ENCODE peak calls at places on chromosomes 7 and 10, in ten cellular contexts. Q, A, I, W, X, F, Y, L, R and C are unnamed samples. For H3K27me3 and H3K4me1, the result is how much of the 10 kb centered on the place peaks cover.

GRCh38 chr10:127564644-127565043 is 15.5 kb downstream of the NPS start:
- DNase-seq in Q (no peak), A (no peak), I (no peak), W (no peak), X (no peak), F (no peak), Y (no peak), L (no peak), R (no peak), C (no peak)

GRCh38 chr10:132959296-132959961 is 17.1 kb upstream of the CFAP46 start:
- DNase-seq in Q (no peak), A (no peak), I (no peak), W (peak), X (no peak), F (peak), Y (no peak), L (no peak), R (no peak), C (no peak)

GRCh38 chr7:41755100-41755499 is 52.2 kb upstream of the INHBA start:
- DNase-seq in Q (no peak), A (no peak), I (no peak), W (no peak), X (no peak), F (no peak), Y (no peak), L (no peak), R (no peak), C (no peak)

GRCh38 chr7:8515786-8516185 is 82.4 kb downstream of the NXPH1 start:
- DNase-seq in Q (no peak), A (no peak), I (no peak), W (no peak), X (no peak), F (no peak), Y (no peak), L (no peak), R (no peak), C (no peak)

GRCh38 chr7:43071604-43072003 is 40.8 kb upstream of the HECW1 start:
- DNase-seq in Q (no peak), A (peak), I (peak), W (no peak), X (no peak), F (no peak), Y (no peak), L (no peak), R (no peak), C (no peak)

GRCh38 chr10:3748484-3748883 is 36.5 kb downstream of the KLF6 start:
- DNase-seq in Q (no peak), A (no peak), I (no peak), W (no peak), X (no peak), F (no peak), Y (no peak), L (no peak), R (no peak), C (no peak)

GRCh38 chr10:110568055-110568735 is 700 bp downstream of the SMC3 start:
- DNase-seq in Q (peak), A (peak), I (peak), W (no peak), X (peak), F (peak), Y (no peak), L (no peak), R (no peak), C (peak)

GRCh38 chr10:35467186-35467585 is 130.9 kb downstream of the CCNY start:
- DNase-seq in Q (no peak), A (no peak), I (no peak), W (no peak), X (no peak), F (no peak), Y (no peak), L (no peak), R (no peak), C (no peak)

GRCh38 chr10:85547460-85548023 is 819.1 kb downstream of the GRID1 start:
- DNase-seq in Q (no peak), A (no peak), I (no peak), W (no peak), X (no peak), F (no peak), Y (no peak), L (no peak), R (no peak), C (no peak)

GRCh38 chr7:158351051-158351450 is 236.6 kb downstream of the PTPRN2 start:
- DNase-seq in Q (no peak), A (no peak), I (no peak), W (no peak), X (no peak), F (peak), Y (no peak), L (no peak), R (no peak), C (no peak)

GRCh38 chr10:27413387-27413786 is 90.7 kb upstream of the RAB18 start:
- DNase-seq in Q (peak), A (peak), I (no peak), W (peak), X (no peak), F (no peak), Y (no peak), L (no peak), R (no peak), C (no peak)

GRCh38 chr10:77685494-77685893 is 47.9 kb upstream of the KCNMA1 start:
- DNase-seq in Q (no peak), A (no peak), I (no peak), W (no peak), X (no peak), F (no peak), Y (no peak), L (no peak), R (no peak), C (no peak)

GRCh38 chr10:24132741-24133140 is 76.2 kb upstream of the KIAA1217 start:
- DNase-seq in Q (no peak), A (no peak), I (no peak), W (no peak), X (no peak), F (no peak), Y (no peak), L (no peak), R (no peak), C (no peak)

GRCh38 chr10:130441041-130441440 is 304.9 kb downstream of the GLRX3 start:
- DNase-seq in Q (no peak), A (no peak), I (no peak), W (no peak), X (no peak), F (no peak), Y (no peak), L (no peak), R (no peak), C (no peak)

GRCh38 chr7:69643708-69644445 is 45.6 kb downstream of the AUTS2 start:
- DNase-seq in Q (no peak), A (peak), I (no peak), W (no peak), X (no peak), F (no peak), Y (no peak), L (no peak), R (no peak), C (peak)

GRCh38 chr7:20444041-20444440 is 113.3 kb downstream of the ITGB8 start:
- DNase-seq in Q (no peak), A (no peak), I (no peak), W (no peak), X (no peak), F (no peak), Y (no peak), L (no peak), R (no peak), C (no peak)

GRCh38 chr10:110207805-110208613 is 604 bp downstream of the MXI1 start:
- DNase-seq in Q (no peak), A (peak), I (peak), W (peak), X (peak), F (peak), Y (peak), L (peak), R (no peak), C (peak)

GRCh38 chr7:95933618-95934017 is 161.3 kb downstream of the DYNC1I1 start:
- DNase-seq in Q (no peak), A (no peak), I (peak), W (no peak), X (no peak), F (no peak), Y (no peak), L (no peak), R (no peak), C (no peak)

GRCh38 chr10:5594271-5595036 is 69.7 kb downstream of the CALML3 start:
- DNase-seq in Q (no peak), A (no peak), I (no peak), W (no peak), X (no peak), F (no peak), Y (no peak), L (no peak), R (no peak), C (no peak)

GRCh38 chr7:139828880-139829653 is at the start of gene TBXAS1:
- DNase-seq in Q (no peak), A (no peak), I (no peak), W (no peak), X (no peak), F (peak), Y (peak), L (no peak), R (no peak), C (no peak)

GRCh38 chr7:23397241-23397640 is 73.0 kb downstream of the IGF2BP3 start:
- DNase-seq in Q (no peak), A (no peak), I (no peak), W (no peak), X (no peak), F (no peak), Y (no peak), L (no peak), R (no peak), C (no peak)

GRCh38 chr10:123429631-123430257 is 236.4 kb upstream of the GPR26 start:
- DNase-seq in Q (no peak), A (no peak), I (no peak), W (no peak), X (no peak), F (no peak), Y (no peak), L (no peak), R (no peak), C (no peak)

GRCh38 chr10:79298403-79299244 is 48.6 kb upstream of the PPIF start:
- DNase-seq in Q (no peak), A (no peak), I (no peak), W (peak), X (no peak), F (no peak), Y (no peak), L (no peak), R (no peak), C (peak)

GRCh38 chr7:146053492-146053891 is 63.1 kb upstream of the CNTNAP2 start:
- DNase-seq in Q (no peak), A (no peak), I (no peak), W (no peak), X (no peak), F (no peak), Y (no peak), L (no peak), R (no peak), C (no peak)

GRCh38 chr7:31192996-31193395 is 140.9 kb downstream of the ADCYAP1R1 start:
- DNase-seq in Q (peak), A (peak), I (no peak), W (peak), X (no peak), F (no peak), Y (peak), L (peak), R (peak), C (peak)

GRCh38 chr7:54972733-54973294 is 46.0 kb upstream of the EGFR start:
- DNase-seq in Q (no peak), A (no peak), I (no peak), W (no peak), X (no peak), F (no peak), Y (no peak), L (no peak), R (no peak), C (no peak)

GRCh38 chr10:60362461-60362860 is 27.2 kb downstream of the ANK3 start:
- DNase-seq in Q (no peak), A (peak), I (no peak), W (no peak), X (no peak), F (no peak), Y (no peak), L (no peak), R (no peak), C (no peak)

GRCh38 chr10:60883187-60883586 is 60.8 kb downstream of the RHOBTB1 start:
- DNase-seq in Q (no peak), A (peak), I (peak), W (no peak), X (no peak), F (no peak), Y (peak), L (no peak), R (no peak), C (peak)

GRCh38 chr10:47042815-47043750 is 131.9 kb downstream of the PTPN20 start:
- DNase-seq in Q (no peak), A (peak), I (no peak), W (peak), X (no peak), F (peak), Y (no peak), L (no peak), R (peak), C (no peak)

GRCh38 chr7:3215624-3216585 is 85.1 kb upstream of the SDK1 start:
- DNase-seq in Q (no peak), A (no peak), I (no peak), W (no peak), X (no peak), F (no peak), Y (no peak), L (no peak), R (no peak), C (no peak)

GRCh38 chr10:75407296-75407715 is 5.7 kb upstream of the ZNF503 start:
- DNase-seq in Q (no peak), A (peak), I (no peak), W (no peak), X (no peak), F (no peak), Y (no peak), L (no peak), R (no peak), C (no peak)

GRCh38 chr10:75407716-75408511 is 6.3 kb upstream of the ZNF503 start:
- DNase-seq in Q (peak), A (peak), I (no peak), W (no peak), X (no peak), F (no peak), Y (peak), L (peak), R (no peak), C (no peak)

GRCh38 chr10:75408911-75409885 is 7.6 kb upstream of the ZNF503 start:
- DNase-seq in Q (peak), A (peak), I (peak), W (peak), X (no peak), F (peak), Y (peak), L (peak), R (peak), C (peak)

GRCh38 chr10:75408512-75408881 is 6.9 kb upstream of the ZNF503 start:
- DNase-seq in Q (no peak), A (no peak), I (no peak), W (no peak), X (no peak), F (no peak), Y (peak), L (peak), R (no peak), C (no peak)

DNA sequence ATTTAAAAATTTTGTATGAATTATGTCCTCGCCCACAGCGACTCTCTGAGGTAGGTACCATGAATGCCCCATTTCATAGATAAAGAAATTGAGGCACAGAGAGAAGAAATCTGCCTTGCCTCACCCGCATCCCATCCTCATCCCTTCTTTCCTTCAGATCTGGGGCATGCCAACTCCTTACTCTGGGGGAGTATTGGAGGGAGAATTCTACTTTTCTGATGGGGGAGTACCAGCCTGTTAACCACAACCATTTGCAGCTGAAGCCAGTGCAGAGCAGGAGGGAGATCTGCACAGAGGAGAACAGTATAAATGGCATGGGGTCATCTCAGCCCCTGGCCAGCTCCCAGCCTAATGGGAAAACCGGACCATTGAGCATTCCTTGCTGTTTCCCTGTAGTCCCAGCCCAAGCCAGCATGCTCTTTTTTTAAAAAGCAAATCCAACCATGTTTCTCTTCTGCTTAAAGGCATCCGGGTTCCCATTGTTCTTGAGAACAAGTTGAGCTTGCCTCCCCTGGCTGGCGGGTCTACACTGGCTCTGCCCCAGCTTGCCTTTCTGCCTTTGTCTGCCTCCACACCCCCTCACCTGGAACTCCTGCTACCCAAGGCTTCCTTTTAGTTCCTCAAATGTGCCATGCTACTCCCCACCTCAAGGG is 8.7 kb upstream of the ZNF503 start:
- DNase-seq in Q (no peak), A (peak), I (no peak), W (no peak), X (no peak), F (no peak), Y (peak), L (peak), R (no peak), C (no peak)
- H3K27me3 ChIP-seq in Q (under half), A (half or more), I (under half), W (under half), X (under half), F (half or more), Y (under half), L (under half), R (under half), C (under half)

GRCh38 chr10:102781921-102782542 is 38.3 kb downstream of the WBP1L start:
- DNase-seq in Q (no peak), A (no peak), I (peak), W (no peak), X (no peak), F (no peak), Y (no peak), L (no peak), R (peak), C (no peak)
- H3K4me1 ChIP-seq in Q (under half), A (under half), I (half or more), W (under half), X (under half), F (under half), Y (half or more), L (half or more), R (under half), C (under half)

DNA sequence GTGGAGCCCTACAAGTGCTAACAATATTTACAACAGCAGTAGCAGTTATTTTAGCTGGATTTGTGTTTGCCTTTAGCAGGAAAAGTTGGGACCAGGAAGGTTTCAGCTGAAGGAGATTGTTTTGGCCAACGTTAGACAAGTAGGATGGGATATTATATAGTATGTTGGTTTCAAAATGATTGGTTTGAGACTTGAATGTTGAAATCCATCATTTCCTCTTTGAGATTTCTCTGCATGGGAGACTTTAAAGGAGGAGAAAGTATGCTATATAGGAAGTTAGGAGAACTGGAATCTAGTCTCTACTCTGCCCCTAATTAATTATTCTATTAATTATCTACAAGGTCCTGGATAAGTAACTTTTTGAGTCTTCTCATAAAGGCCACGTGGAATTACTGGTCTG is 263.8 kb downstream of the PTEN start:
- DNase-seq in Q (no peak), A (no peak), I (no peak), W (no peak), X (no peak), F (no peak), Y (no peak), L (no peak), R (no peak), C (no peak)
- H3K27ac ChIP-seq in Q (no peak), A (no peak), I (no peak), W (no peak), X (no peak), F (no peak), Y (no peak), L (no peak), R (no peak), C (no peak)

DNA sequence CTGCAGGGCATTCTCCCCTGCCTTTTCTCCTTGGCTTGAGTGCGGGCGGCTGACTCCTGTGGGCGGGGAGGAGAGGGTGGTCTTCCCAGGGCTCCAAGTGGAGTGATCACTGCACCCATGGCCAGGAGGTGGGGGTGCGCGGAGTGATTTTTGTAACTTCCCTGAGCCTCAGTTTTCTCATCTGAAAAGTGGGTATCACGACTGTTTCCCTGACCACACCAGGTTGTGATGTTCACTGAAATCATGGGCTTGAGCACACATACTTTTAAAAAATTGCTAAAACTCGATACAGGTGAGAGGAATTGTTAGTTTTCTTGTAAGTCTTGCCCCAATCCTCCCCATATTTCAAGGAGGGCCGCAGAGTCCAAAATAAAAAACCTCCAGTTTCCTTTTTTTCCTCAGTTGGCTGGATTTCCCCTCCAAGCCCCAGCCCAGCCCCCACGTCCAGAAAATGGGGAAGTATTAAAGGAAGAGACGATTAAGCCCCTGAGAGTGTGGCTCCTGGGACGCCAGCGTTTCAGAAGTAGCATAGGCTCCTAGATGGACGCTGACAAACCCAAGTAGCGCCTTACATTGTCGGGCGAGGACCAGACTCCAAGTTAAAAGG is 6.7 kb upstream of the EMX2 start:
- DNase-seq in Q (no peak), A (no peak), I (no peak), W (no peak), X (no peak), F (no peak), Y (no peak), L (no peak), R (no peak), C (no peak)
- H3K27me3 ChIP-seq in Q (under half), A (half or more), I (under half), W (half or more), X (under half), F (half or more), Y (half or more), L (half or more), R (under half), C (half or more)

DNA sequence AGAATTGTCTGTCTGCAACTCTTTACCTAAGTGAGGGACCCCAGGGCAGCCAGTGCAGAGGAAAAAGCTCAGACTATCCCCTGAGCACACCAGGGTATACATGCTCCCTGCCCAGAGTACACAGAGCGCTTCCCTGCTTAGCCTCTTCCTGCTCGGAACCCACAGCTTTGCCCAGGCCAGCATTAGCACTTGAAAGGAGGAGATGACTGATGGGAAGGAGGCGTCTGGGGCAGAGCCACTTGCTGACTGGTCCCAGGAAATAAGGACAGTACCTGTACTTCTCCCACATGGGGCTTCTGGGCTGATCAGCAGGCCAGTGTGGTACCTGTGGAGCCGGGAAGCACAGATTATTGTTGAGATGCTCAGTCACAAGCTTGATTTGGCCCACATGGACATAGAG is 48.4 kb upstream of the TRIM8 start:
- DNase-seq in Q (no peak), A (peak), I (no peak), W (no peak), X (no peak), F (no peak), Y (no peak), L (no peak), R (no peak), C (no peak)
- H3K4me1 ChIP-seq in Q (under half), A (under half), I (under half), W (under half), X (under half), F (under half), Y (half or more), L (half or more), R (under half), C (under half)

GRCh38 chr7:121041516-121042148 is 53.1 kb downstream of the CPED1 start:
- DNase-seq in Q (no peak), A (no peak), I (no peak), W (no peak), X (no peak), F (no peak), Y (no peak), L (no peak), R (no peak), C (no peak)
- H3K27ac ChIP-seq in Q (no peak), A (no peak), I (no peak), W (peak), X (no peak), F (peak), Y (peak), L (peak), R (peak), C (no peak)